ENCODE peak calls at places on chromosomes 5 and 9, in ten cellular contexts. S is activated T-helper 1 cell treated with anti-CD3 and anti-CD28 coated beads, Interleukin-12 subunit alpha, Interleukin-12 subunit beta, Interleukin-2, Interleukin-4 antibody, amounts not matched to agents 30 ng/mL and 10 ng/mL and 1 ng/mL, durations not matched to agents 14 hours and 24 hours and 36 hours; G is mesendoderm; O is posterior cingulate gyrus; C is upper lobe of right lung; E is NCI-H345; Y is A549; Q is activated CD4-positive, alpha-beta T cell treated with anti-CD3 and anti-CD28 coated beads for 4 hours; T is ELF-1; H is fibroblast of the conjunctiva. P is an unnamed sample.

GRCh38 chr9:81841326-81841725 is 86.9 kb upstream of the SPATA31D4 start:
- DNase-seq in S (no peak), T (peak; percentile 42), Q (no peak), E (no peak), Y (no peak), H (no peak), C (no peak), O (no peak), G (peak; percentile 51), P (no peak)

GRCh38 chr5:36060516-36060885 is 6.2 kb downstream of the UGT3A2 start:
- DNase-seq in G (peak; percentile 34), E (no peak), S (no peak), H (no peak), C (no peak), Y (peak; percentile 27), O (no peak), T (no peak), Q (no peak), P (no peak)

GRCh38 chr5:57417981-57418380 is 64.6 kb downstream of the ACTBL2 start:
- DNase-seq in T (no peak), Y (no peak), S (no peak), C (no peak), E (no peak), Q (no peak), G (no peak), H (no peak), O (no peak), P (no peak)

GRCh38 chr5:68490401-68490800 is 274.8 kb downstream of the PIK3R1 start:
- DNase-seq in G (no peak), E (no peak), H (no peak), T (no peak), Y (no peak), S (no peak), Q (no peak), O (no peak), C (no peak), P (no peak)

GRCh38 chr5:159915913-159916840 is at the start of gene ADRA1B:
- DNase-seq in G (peak; percentile 65), O (peak; percentile 93), S (peak; percentile 9), T (peak; percentile 73), Q (peak; percentile 32), Y (peak; percentile 76), H (no peak), E (peak; percentile 10), C (peak; percentile 87), P (peak; percentile 41)

GRCh38 chr5:17269201-17269600 is 51.8 kb downstream of the BASP1 start:
- DNase-seq in S (no peak), G (no peak), T (no peak), O (no peak), E (no peak), Q (no peak), H (no peak), Y (no peak), C (no peak), P (no peak)

GRCh38 chr5:88507261-88507660 is 238.6 kb upstream of the TMEM161B start:
- DNase-seq in Y (no peak), T (no peak), C (no peak), H (no peak), E (no peak), S (no peak), G (no peak), O (no peak), Q (no peak), P (no peak)

GRCh38 chr9:84791608-84792007 is 122.1 kb downstream of the NTRK2 start:
- DNase-seq in Y (no peak), G (no peak), H (no peak), Q (no peak), T (no peak), E (no peak), O (no peak), S (no peak), C (no peak), P (no peak)

GRCh38 chr9:112870556-112870955 is 20.1 kb downstream of the SLC46A2 start:
- DNase-seq in S (no peak), H (no peak), Q (no peak), Y (no peak), G (no peak), T (no peak), E (no peak), C (no peak), O (no peak), P (no peak)

GRCh38 chr5:10863763-10864383 is 102.8 kb upstream of the DAP start:
- DNase-seq in G (peak; percentile 80), E (peak; percentile 11), C (no peak), H (peak; percentile 12), S (peak; percentile 19), O (peak; percentile 74), Y (peak; percentile 56), Q (peak; percentile 48), T (peak; percentile 81), P (peak; percentile 17)

GRCh38 chr9:126395439-126396212 is 69.0 kb downstream of the MVB12B start:
- DNase-seq in S (peak; percentile 12), H (peak; percentile 32), O (no peak), G (no peak), Y (no peak), Q (no peak), E (no peak), C (no peak), T (no peak), P (peak; percentile 78)

GRCh38 chr5:95631265-95631957 is 11.5 kb downstream of the GPR150 start:
- DNase-seq in C (no peak), Q (no peak), H (peak; percentile 69), G (no peak), Y (no peak), E (no peak), S (no peak), T (no peak), O (no peak), P (peak; percentile 64)

GRCh38 chr5:39772307-39772706 is 347.5 kb upstream of the DAB2 start:
- DNase-seq in E (no peak), Y (no peak), Q (no peak), C (no peak), G (peak; percentile 54), S (no peak), T (no peak), H (no peak), O (no peak), P (no peak)

GRCh38 chr5:159937580-159937979 is 21.3 kb downstream of the ADRA1B start:
- DNase-seq in G (no peak), Q (no peak), Y (no peak), C (no peak), T (no peak), S (no peak), H (no peak), O (no peak), E (no peak), P (no peak)

GRCh38 chr9:133771486-133772482 is 33.6 kb upstream of the SARDH start:
- DNase-seq in T (no peak), Y (no peak), G (no peak), O (peak; percentile 59), S (no peak), Q (no peak), E (no peak), C (peak; percentile 62), H (no peak), P (no peak)

GRCh38 chr9:96554801-96555566 is 64.7 kb downstream of the CDC14B start:
- DNase-seq in E (no peak), Q (no peak), Y (no peak), C (no peak), S (no peak), O (no peak), G (no peak), H (no peak), T (no peak), P (no peak)

GRCh38 chr5:82330921-82331320 is 52.8 kb upstream of the RPS23 start:
- DNase-seq in T (no peak), E (no peak), G (no peak), O (no peak), Q (no peak), C (no peak), S (no peak), H (no peak), Y (no peak), P (no peak)

GRCh38 chr9:28927711-28928110 is 1354.4 kb upstream of the C9orf72 start:
- DNase-seq in E (no peak), G (peak; percentile 65), O (no peak), T (no peak), S (no peak), Q (no peak), Y (peak; percentile 50), C (no peak), H (no peak), P (peak; percentile 94)

GRCh38 chr9:37880916-37881479 is 22.9 kb downstream of the SLC25A51 start:
- DNase-seq in H (no peak), T (no peak), S (no peak), E (no peak), O (no peak), C (no peak), G (no peak), Y (no peak), Q (no peak), P (no peak)

GRCh38 chr5:133381571-133382365 is 230.6 kb downstream of the FSTL4 start:
- DNase-seq in C (no peak), S (no peak), E (no peak), H (no peak), T (no peak), G (no peak), O (no peak), Y (no peak), Q (no peak), P (no peak)

GRCh38 chr5:122493091-122493775 is 181.2 kb downstream of the SNCAIP start:
- DNase-seq in Y (no peak), T (peak; percentile 79), E (peak; percentile 79), H (no peak), C (peak; percentile 66), G (no peak), S (no peak), Q (no peak), O (no peak), P (no peak)

GRCh38 chr5:178312900-178313299 is 80.3 kb upstream of the PHYKPL start:
- DNase-seq in Y (no peak), S (no peak), E (no peak), O (peak; percentile 35), G (no peak), H (no peak), Q (no peak), C (peak; percentile 72), T (no peak), P (no peak)

GRCh38 chr9:1966725-1967366 is 48.3 kb upstream of the SMARCA2 start:
- DNase-seq in T (no peak), E (no peak), C (no peak), S (no peak), H (no peak), Y (no peak), G (no peak), Q (no peak), O (no peak), P (no peak)

GRCh38 chr5:95043234-95043633 is 241.7 kb downstream of the MCTP1 start:
- DNase-seq in S (no peak), E (no peak), Q (no peak), T (no peak), C (no peak), G (peak; percentile 14), O (no peak), H (no peak), Y (no peak), P (no peak)

GRCh38 chr9:70421272-70422180 is 7.1 kb upstream of the KLF9 start:
- DNase-seq in H (no peak), Y (no peak), G (peak; percentile 19), Q (peak; percentile 77), O (peak; percentile 79), C (no peak), S (no peak), E (peak; percentile 20), T (peak; percentile 33), P (no peak)

GRCh38 chr5:117682416-117682815 is 1107.8 kb upstream of the SEMA6A start:
- DNase-seq in S (no peak), E (no peak), T (no peak), H (no peak), G (no peak), Q (no peak), Y (no peak), C (no peak), O (no peak), P (no peak)

GRCh38 chr5:7827602-7828001 is 23.3 kb downstream of the CFAP90 start:
- DNase-seq in O (no peak), Q (no peak), E (no peak), S (no peak), C (no peak), T (no peak), Y (no peak), G (no peak), H (peak; percentile 17), P (no peak)

GRCh38 chr5:16013334-16014065 is 166.1 kb downstream of the MARCHF11 start:
- DNase-seq in E (no peak), H (no peak), Q (no peak), G (no peak), S (no peak), C (no peak), O (no peak), T (no peak), Y (no peak), P (peak; percentile 7)

P was measured in mammary epithelial cell.